ENCODE peak calls at places on chromosomes 13 and 19, in seven cellular contexts. Q, P, G, V, H, R and U are unnamed samples.

GRCh38 chr13:72180253-72180952 is 313.4 kb upstream of the DACH1 start:
- DNase-seq in P (peak; percentile 40), V (no peak), Q (no peak), R (no peak), H (peak; percentile 0), G (peak; percentile 58), U (no peak)

GRCh38 chr13:32314271-32314967 is 744 bp downstream of the ZAR1L start:
- DNase-seq in V (no peak), G (no peak), Q (no peak), R (no peak), P (no peak), H (no peak), U (no peak)

GRCh38 chr13:52085416-52085815 is 43.5 kb downstream of the NEK5 start:
- DNase-seq in H (peak; percentile 86), Q (no peak), R (peak; percentile 72), G (peak; percentile 71), P (no peak), V (no peak), U (no peak)

GRCh38 chr19:33798701-33799111 is 2.0 kb downstream of the KCTD15 start:
- DNase-seq in G (peak; percentile 67), H (peak; percentile 27), P (no peak), R (no peak), V (no peak), Q (no peak), U (no peak)

GRCh38 chr13:104006625-104007061 is 940.4 kb upstream of the SLC10A2 start:
- DNase-seq in R (no peak), Q (no peak), P (peak; percentile 98), G (peak; percentile 28), H (peak; percentile 50), V (no peak), U (no peak)

GRCh38 chr19:46297700-46298476 is 1.0 kb downstream of the HIF3A start:
- DNase-seq in V (no peak), G (peak; percentile 82), Q (no peak), R (no peak), H (no peak), P (no peak), U (no peak)

GRCh38 chr19:10237702-10238101 is 6.6 kb upstream of the S1PR2 start:
- DNase-seq in V (no peak), H (no peak), P (no peak), Q (no peak), R (no peak), G (no peak), U (no peak)

GRCh38 chr13:97142452-97142851 is 79.7 kb upstream of the MBNL2 start:
- DNase-seq in G (peak; percentile 31), V (no peak), R (no peak), Q (no peak), H (no peak), P (peak; percentile 54), U (no peak)

GRCh38 chr13:105918842-105919741 is 616.4 kb downstream of the EFNB2 start:
- DNase-seq in V (no peak), Q (no peak), R (no peak), H (peak; percentile 82), G (peak; percentile 75), P (peak; percentile 58), U (peak; percentile 37)